ENCODE peak calls at places on chromosomes 2 and 18, in four cellular contexts. One of them, this sample, is unnamed.
A peak's percentile ranks its signal among the peaks of the same experiment; 100 is the strongest.

GRCh38 chr2:151289972-151290335 is 486 bp upstream of the NMI start:
- DNase-seq in A549: peak; percentile 42
- DNase-seq in uterus: peak; percentile 51
- DNase-seq in transverse colon: peak; percentile 31
- DNase-seq in this sample: no peak

GRCh38 chr2:149598014-149598395 is 10.4 kb upstream of the MMADHC start:
- DNase-seq in uterus: no peak
- DNase-seq in A549: peak; percentile 18
- DNase-seq in transverse colon: no peak
- DNase-seq in this sample: no peak

GRCh38 chr18:79577451-79578395 is 101.9 kb upstream of the CTDP1 start:
- DNase-seq in uterus: peak; percentile 75
- DNase-seq in transverse colon: peak; percentile 20
- DNase-seq in A549: no peak
- DNase-seq in this sample: no peak

GRCh38 chr2:32712870-32713269 is 85.0 kb downstream of the TTC27 start:
- DNase-seq in transverse colon: no peak
- DNase-seq in A549: no peak
- DNase-seq in uterus: no peak
- DNase-seq in this sample: no peak

GRCh38 chr2:172249986-172250385 is 147.3 kb upstream of the DLX2 start:
- DNase-seq in transverse colon: no peak
- DNase-seq in uterus: no peak
- DNase-seq in A549: no peak
- DNase-seq in this sample: no peak

GRCh38 chr2:97706708-97707345 is 6.5 kb upstream of the ZAP70 start:
- DNase-seq in uterus: no peak
- DNase-seq in A549: no peak
- DNase-seq in transverse colon: peak; percentile 4
- DNase-seq in this sample: no peak

GRCh38 chr2:71608441-71608840 is 155.1 kb downstream of the DYSF start:
- DNase-seq in A549: no peak
- DNase-seq in transverse colon: no peak
- DNase-seq in uterus: no peak
- DNase-seq in this sample: no peak

GRCh38 chr2:127326289-127326945 is 32.5 kb upstream of the ERCC3 start:
- DNase-seq in uterus: no peak
- DNase-seq in A549: no peak
- DNase-seq in transverse colon: no peak
- DNase-seq in this sample: no peak

GRCh38 chr18:7646174-7646886 is 79.2 kb downstream of the PTPRM start:
- DNase-seq in A549: peak; percentile 22
- DNase-seq in uterus: no peak
- DNase-seq in transverse colon: no peak
- DNase-seq in this sample: no peak

GRCh38 chr2:226550801-226551200 is 248.8 kb downstream of the IRS1 start:
- DNase-seq in A549: no peak
- DNase-seq in transverse colon: no peak
- DNase-seq in uterus: no peak
- DNase-seq in this sample: no peak

GRCh38 chr2:136135924-136136906 is 18.3 kb upstream of the CXCR4 start:
- DNase-seq in transverse colon: peak; percentile 71
- DNase-seq in A549: no peak
- DNase-seq in uterus: no peak
- DNase-seq in this sample: peak; percentile 58
- TF ChIP-seq POLR2A in transverse colon: peak; percentile 69
- TF ChIP-seq POLR2A in A549: no peak
- TF ChIP-seq POLR2A in uterus: no peak
- TF ChIP-seq POLR2A in this sample: no peak

GRCh38 chr2:228699400-228699799 is 517.9 kb upstream of the SPHKAP start:
- DNase-seq in A549: no peak
- DNase-seq in uterus: no peak
- DNase-seq in transverse colon: no peak
- DNase-seq in this sample: no peak
- TF ChIP-seq CTCF in A549: no peak
- TF ChIP-seq CTCF in uterus: peak; percentile 36
- TF ChIP-seq CTCF in transverse colon: no peak
- TF ChIP-seq CTCF in this sample: no peak

DNA sequence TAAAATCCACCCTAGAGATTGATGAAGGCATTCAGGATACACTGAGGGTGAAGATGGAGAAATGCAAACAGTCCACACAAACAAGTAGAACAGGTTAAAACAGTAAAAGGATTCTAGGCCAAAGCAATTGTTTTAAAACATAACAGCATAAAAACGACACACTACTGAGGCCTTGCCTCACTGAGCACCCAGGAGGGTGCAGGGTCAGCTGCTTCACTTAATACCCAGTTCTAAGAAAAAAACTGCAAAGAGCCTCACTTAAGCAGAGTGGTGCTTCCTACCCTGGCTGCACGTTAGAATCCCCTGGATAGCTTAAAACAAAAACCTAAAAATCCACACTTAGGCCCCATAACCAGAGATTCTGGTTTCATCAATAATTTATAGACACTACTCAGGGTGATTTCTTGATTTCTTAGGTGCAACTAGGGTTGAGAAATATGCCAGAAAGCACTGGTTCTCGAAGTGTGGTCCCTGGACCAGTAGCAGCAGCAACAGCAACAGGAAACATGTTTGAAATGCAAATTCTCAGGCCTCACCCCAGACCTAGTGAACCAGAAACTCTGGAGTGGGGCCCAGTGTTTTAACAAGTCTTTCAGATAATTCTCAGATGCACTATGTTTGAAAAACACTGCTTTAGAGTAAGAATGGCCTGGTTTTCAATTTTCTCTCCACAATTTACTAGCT is 279.1 kb downstream of the ZEB2 start:
- DNase-seq in uterus: no peak
- DNase-seq in transverse colon: no peak
- DNase-seq in A549: no peak
- DNase-seq in this sample: no peak
- TF ChIP-seq POLR2A in uterus: no peak
- TF ChIP-seq POLR2A in transverse colon: no peak
- TF ChIP-seq POLR2A in A549: no peak
- TF ChIP-seq POLR2A in this sample: no peak

GRCh38 chr2:191215205-191215604 is 30.0 kb upstream of the MYO1B start:
- DNase-seq in uterus: no peak
- DNase-seq in transverse colon: no peak
- DNase-seq in A549: no peak
- DNase-seq in this sample: no peak

GRCh38 chr2:191217580-191217979 is 27.6 kb upstream of the MYO1B start:
- DNase-seq in uterus: no peak
- DNase-seq in A549: peak; percentile 94
- DNase-seq in transverse colon: no peak
- DNase-seq in this sample: no peak

GRCh38 chr2:191215666-191216065 is 29.5 kb upstream of the MYO1B start:
- DNase-seq in transverse colon: no peak
- DNase-seq in A549: no peak
- DNase-seq in uterus: no peak
- DNase-seq in this sample: no peak

GRCh38 chr2:191220671-191221070 is 24.5 kb upstream of the MYO1B start:
- DNase-seq in transverse colon: no peak
- DNase-seq in A549: no peak
- DNase-seq in uterus: no peak
- DNase-seq in this sample: no peak

DNA sequence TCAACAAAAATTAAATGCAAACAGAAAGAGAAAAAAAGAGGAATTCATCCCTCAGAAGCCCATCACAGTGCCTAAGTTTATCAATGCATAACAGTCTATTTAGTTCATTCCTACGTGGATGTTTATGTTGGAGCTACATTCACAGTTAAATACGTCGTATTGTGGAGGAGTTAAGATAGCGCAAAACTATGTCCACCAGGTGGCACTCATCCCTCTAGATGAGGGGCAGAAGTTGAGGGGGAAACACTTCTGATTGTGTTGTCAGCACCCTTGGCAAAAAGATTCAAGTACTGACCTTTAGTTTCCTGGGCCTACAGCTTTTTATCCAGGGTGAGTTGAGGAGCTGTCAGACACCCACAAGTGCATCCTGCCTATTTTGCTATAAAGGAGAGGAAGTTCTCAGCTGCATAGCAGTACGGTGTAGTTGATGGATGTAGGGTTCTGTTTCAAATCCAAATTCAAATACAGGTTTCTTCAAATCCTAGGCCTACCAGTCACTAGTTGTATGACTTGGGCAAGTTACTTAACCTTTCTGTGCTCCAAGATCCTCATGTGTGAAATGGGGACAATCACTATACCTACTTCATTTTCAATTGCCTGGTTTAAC is 26.8 kb upstream of the MYO1B start:
- DNase-seq in uterus: no peak
- DNase-seq in transverse colon: peak; percentile 41
- DNase-seq in A549: peak; percentile 97
- DNase-seq in this sample: peak; percentile 51
- TF ChIP-seq CTCF in uterus: peak; percentile 42
- TF ChIP-seq CTCF in transverse colon: peak; percentile 53
- TF ChIP-seq CTCF in A549: peak; percentile 88
- TF ChIP-seq CTCF in this sample: peak; percentile 55

DNA sequence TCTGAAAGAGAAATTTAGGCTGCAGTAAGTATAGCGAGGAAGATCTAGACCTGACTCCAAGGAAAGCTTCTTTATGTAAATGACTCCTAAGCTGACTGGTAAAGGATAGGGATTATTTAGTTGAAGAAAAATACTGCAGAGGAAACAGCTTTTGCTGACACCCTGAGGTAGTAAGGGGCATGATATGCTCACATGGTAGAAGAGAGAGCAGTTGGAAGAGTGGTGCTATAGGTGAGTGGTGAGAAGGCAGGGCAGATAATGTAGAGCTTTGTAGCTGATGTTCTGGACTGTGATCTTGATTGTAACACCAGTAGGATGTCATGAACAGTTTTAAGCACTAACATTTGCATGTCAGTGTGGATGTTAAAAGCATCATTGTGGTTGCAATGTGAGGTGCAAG is 639.1 kb upstream of the SLC39A10 start:
- DNase-seq in transverse colon: no peak
- DNase-seq in uterus: no peak
- DNase-seq in A549: no peak
- DNase-seq in this sample: no peak
- TF ChIP-seq POLR2A in transverse colon: no peak
- TF ChIP-seq POLR2A in uterus: no peak
- TF ChIP-seq POLR2A in A549: no peak
- TF ChIP-seq POLR2A in this sample: no peak

DNA sequence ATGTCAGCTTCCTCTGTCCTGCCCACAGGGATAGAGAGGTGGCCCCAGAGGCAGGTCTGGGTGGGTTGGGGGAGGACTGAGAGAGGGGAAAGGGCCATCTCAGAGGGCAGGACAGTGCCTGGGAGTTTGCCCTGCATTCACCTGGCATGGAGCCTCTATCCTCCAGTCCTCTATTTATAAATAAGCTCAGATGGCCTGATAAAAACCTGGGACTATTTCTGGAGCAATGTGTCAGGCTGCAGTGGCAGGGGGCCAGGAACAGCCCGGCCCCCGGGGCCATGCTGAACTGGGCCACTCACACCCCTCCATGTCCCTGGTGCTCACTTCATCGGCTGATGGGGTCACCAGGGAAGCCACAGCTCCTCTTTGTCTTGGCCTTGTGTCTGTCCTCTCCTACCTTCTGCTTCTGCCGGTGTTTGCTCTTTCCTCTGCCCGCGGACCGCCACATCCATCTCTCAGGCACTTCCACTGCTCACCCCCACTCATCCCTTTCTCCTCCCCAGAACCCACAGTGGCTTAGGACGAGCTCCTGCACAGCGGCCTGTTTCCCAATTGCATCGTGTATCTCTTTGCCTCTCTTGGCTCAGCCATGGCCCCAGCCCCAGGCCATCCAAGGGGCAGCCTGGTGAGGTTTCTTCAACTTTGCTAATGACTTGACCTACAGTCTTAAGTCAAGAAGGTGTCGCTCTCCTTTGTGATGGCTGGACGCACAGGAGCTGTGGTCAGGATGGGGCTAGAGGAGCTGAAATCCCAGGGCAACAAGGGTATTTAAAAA is 38.8 kb downstream of the SCTR start:
- DNase-seq in uterus: no peak
- DNase-seq in A549: no peak
- DNase-seq in transverse colon: no peak
- DNase-seq in this sample: peak; percentile 68
- TF ChIP-seq CTCF in uterus: no peak
- TF ChIP-seq CTCF in A549: no peak
- TF ChIP-seq CTCF in transverse colon: no peak
- TF ChIP-seq CTCF in this sample: no peak

GRCh38 chr2:54332386-54332785 is 76.4 kb upstream of the TSPYL6 start:
- DNase-seq in transverse colon: no peak
- DNase-seq in uterus: no peak
- DNase-seq in A549: no peak
- DNase-seq in this sample: no peak

GRCh38 chr2:54329482-54330225 is 73.6 kb upstream of the TSPYL6 start:
- DNase-seq in A549: no peak
- DNase-seq in uterus: no peak
- DNase-seq in transverse colon: no peak
- DNase-seq in this sample: no peak

GRCh38 chr2:54325148-54325547 is 69.1 kb upstream of the TSPYL6 start:
- DNase-seq in uterus: no peak
- DNase-seq in transverse colon: no peak
- DNase-seq in A549: no peak
- DNase-seq in this sample: no peak

GRCh38 chr2:54331095-54331835 is 75.2 kb upstream of the TSPYL6 start:
- DNase-seq in uterus: no peak
- DNase-seq in A549: no peak
- DNase-seq in transverse colon: no peak
- DNase-seq in this sample: no peak

DNA sequence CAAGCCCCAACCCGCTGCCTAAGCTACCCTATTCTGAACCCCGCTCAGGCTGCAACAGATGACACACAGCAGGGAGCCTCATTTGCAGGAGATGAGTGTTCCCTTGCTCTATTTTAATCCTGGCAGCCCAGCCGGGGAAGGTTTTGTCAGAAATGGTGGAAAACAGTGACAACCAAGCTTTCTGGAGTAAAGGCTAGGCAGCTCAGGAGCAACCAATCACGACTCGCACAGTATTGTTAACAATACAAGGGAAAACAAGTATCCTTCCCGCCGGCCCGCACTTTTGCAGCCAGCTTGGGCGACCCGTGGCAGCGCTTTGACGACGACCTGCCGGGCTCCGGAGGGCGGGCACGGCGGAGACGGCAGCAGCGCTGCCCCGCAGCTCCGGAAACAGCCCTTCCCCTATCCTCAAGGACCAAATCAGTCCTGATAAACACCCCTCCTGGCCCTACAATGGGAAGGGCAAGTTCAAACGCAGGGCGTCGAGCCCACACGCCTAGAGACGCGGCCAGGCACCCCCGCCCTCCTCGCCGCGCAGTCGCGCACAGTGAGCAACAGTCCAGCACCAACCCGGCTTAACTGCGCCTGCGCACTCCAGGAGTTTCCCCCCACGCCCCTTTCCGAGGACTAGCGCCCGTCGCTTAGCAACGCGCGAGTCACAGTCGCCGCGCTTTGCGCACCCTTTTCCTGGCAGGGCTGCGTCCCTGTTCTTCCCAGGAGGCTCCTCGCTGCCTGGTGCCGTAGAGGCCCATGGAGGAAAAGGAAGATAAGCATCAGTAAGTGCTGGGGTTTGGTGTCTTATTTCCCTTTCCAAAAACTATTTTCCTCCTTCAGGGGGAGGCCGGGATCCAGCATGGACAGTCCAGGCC is 74.4 kb upstream of the TSPYL6 start:
- DNase-seq in A549: peak; percentile 96
- DNase-seq in uterus: peak; percentile 96
- DNase-seq in transverse colon: peak; percentile 96
- DNase-seq in this sample: peak; percentile 97
- TF ChIP-seq POLR2A in A549: peak; percentile 97
- TF ChIP-seq POLR2A in uterus: peak; percentile 72
- TF ChIP-seq POLR2A in transverse colon: peak; percentile 78
- TF ChIP-seq POLR2A in this sample: peak; percentile 64